ENCODE peak calls at places on chromosomes 16 and 17, in six cellular contexts. U is fibroblast of pulmonary artery, D is sciatic nerve, V is posterior vena cava, E is Ammon's horn, B is transverse colon. G is an unnamed sample.

GRCh38 chr16:89265647-89266046 is 48.1 kb downstream of the ZNF778 start:
- DNase-seq in U (no peak), D (peak), V (no peak), E (no peak), B (no peak), G (no peak)

GRCh38 chr16:61412562-61412961 is 623.7 kb downstream of the CDH8 start:
- DNase-seq in U (no peak), D (no peak), V (no peak), E (no peak), B (no peak), G (no peak)

GRCh38 chr16:73051216-73051615 is 3.3 kb upstream of the ZFHX3 start:
- DNase-seq in U (no peak), D (no peak), V (no peak), E (no peak), B (no peak), G (no peak)

GRCh38 chr17:57747221-57748017 is 2.3 kb upstream of the CCDC182 start:
- DNase-seq in U (peak), D (no peak), V (no peak), E (peak), B (peak), G (no peak)

GRCh38 chr17:39688475-39688835 is 598 bp upstream of the PGAP3 start:
- DNase-seq in U (no peak), D (no peak), V (no peak), E (no peak), B (no peak), G (no peak)

GRCh38 chr17:58189436-58190146 is 2.9 kb upstream of the EPX start:
- DNase-seq in U (peak), D (no peak), V (peak), E (peak), B (no peak), G (no peak)

GRCh38 chr17:19702231-19702641 is 14.1 kb downstream of the SLC47A2 start:
- DNase-seq in U (no peak), D (no peak), V (no peak), E (no peak), B (no peak), G (no peak)

GRCh38 chr16:10504404-10504885 is 76.0 kb downstream of the EMP2 start:
- DNase-seq in U (no peak), D (no peak), V (no peak), E (no peak), B (no peak), G (no peak)

GRCh38 chr16:47197536-47198179 is 53.9 kb upstream of the NETO2 start:
- DNase-seq in U (peak), D (no peak), V (no peak), E (no peak), B (no peak), G (no peak)

GRCh38 chr16:50994995-50995394 is 156.1 kb downstream of the SALL1 start:
- DNase-seq in U (no peak), D (no peak), V (no peak), E (no peak), B (no peak), G (no peak)

GRCh38 chr16:84177740-84178070 is 9.2 kb downstream of the TAF1C start:
- DNase-seq in U (peak), D (no peak), V (no peak), E (no peak), B (no peak), G (no peak)

GRCh38 chr17:65183736-65184135 is 46.6 kb downstream of the RGS9 start:
- DNase-seq in U (peak), D (no peak), V (no peak), E (no peak), B (no peak), G (no peak)

GRCh38 chr17:65243838-65244237 is 106.7 kb downstream of the RGS9 start:
- DNase-seq in U (peak), D (no peak), V (no peak), E (peak), B (no peak), G (no peak)

GRCh38 chr16:12646490-12647274 is 157.0 kb downstream of the CPPED1 start:
- DNase-seq in U (no peak), D (peak), V (no peak), E (peak), B (no peak), G (no peak)

GRCh38 chr16:47198180-47198575 is 54.4 kb upstream of the NETO2 start:
- DNase-seq in U (peak), D (no peak), V (no peak), E (no peak), B (no peak), G (no peak)

GRCh38 chr17:880074-880870 is 98.1 kb downstream of the MRM3 start:
- DNase-seq in U (peak), D (no peak), V (no peak), E (no peak), B (no peak), G (no peak)

GRCh38 chr17:80938556-80938955 is 53.1 kb upstream of the CHMP6 start:
- DNase-seq in U (no peak), D (peak), V (no peak), E (peak), B (no peak), G (no peak)

GRCh38 chr17:63405741-63406261 is 40.3 kb downstream of the CYB561 start:
- DNase-seq in U (peak), D (no peak), V (no peak), E (peak), B (no peak), G (no peak)

GRCh38 chr16:24054649-24055560 is 201.2 kb upstream of the CACNG3 start:
- DNase-seq in U (no peak), D (no peak), V (no peak), E (peak), B (no peak), G (no peak)

GRCh38 chr17:37292429-37293139 is 83.2 kb upstream of the C17orf78 start:
- DNase-seq in U (peak), D (no peak), V (no peak), E (no peak), B (no peak), G (no peak)

GRCh38 chr16:61014869-61015268 is 1021.4 kb downstream of the CDH8 start:
- DNase-seq in U (no peak), D (no peak), V (peak), E (no peak), B (no peak), G (no peak)

GRCh38 chr17:77212081-77212832 is 71.5 kb downstream of the SEC14L1 start:
- DNase-seq in U (no peak), D (peak), V (peak), E (peak), B (peak), G (no peak)

GRCh38 chr17:37294888-37295287 is 80.9 kb upstream of the C17orf78 start:
- DNase-seq in U (no peak), D (no peak), V (no peak), E (no peak), B (no peak), G (no peak)

GRCh38 chr17:43823350-43824084 is 9.4 kb downstream of the MPP3 start:
- DNase-seq in U (no peak), D (no peak), V (no peak), E (peak), B (peak), G (peak)

GRCh38 chr17:27559506-27559931 is 71.5 kb upstream of the LGALS9 start:
- DNase-seq in U (peak), D (peak), V (peak), E (no peak), B (no peak), G (no peak)

GRCh38 chr17:45043268-45043681 is 8.2 kb downstream of the DCAKD start:
- DNase-seq in U (no peak), D (no peak), V (no peak), E (peak), B (no peak), G (peak)

GRCh38 chr17:37485938-37486570 is 3.6 kb upstream of the DUSP14 start:
- DNase-seq in U (no peak), D (no peak), V (no peak), E (no peak), B (no peak), G (no peak)

GRCh38 chr17:18033442-18034099 is 5.4 kb downstream of the ATPAF2 start:
- DNase-seq in U (peak), D (no peak), V (peak), E (peak), B (peak), G (peak)

GRCh38 chr16:55622930-55623561 is 32.7 kb upstream of the SLC6A2 start:
- DNase-seq in U (no peak), D (no peak), V (no peak), E (no peak), B (no peak), G (peak)

GRCh38 chr17:1186214-1186820 is 6.5 kb upstream of the ABR start:
- DNase-seq in U (no peak), D (peak), V (no peak), E (no peak), B (no peak), G (no peak)

GRCh38 chr17:63497708-63498483 is 21.0 kb downstream of the ACE start:
- DNase-seq in U (no peak), D (no peak), V (no peak), E (no peak), B (no peak), G (no peak)

GRCh38 chr16:10959161-10959560 is 14.8 kb downstream of the CLEC16A start:
- DNase-seq in U (no peak), D (no peak), V (no peak), E (no peak), B (no peak), G (no peak)

GRCh38 chr17:45948881-45949624 is 50.0 kb upstream of the STH start:
- DNase-seq in U (peak), D (peak), V (peak), E (peak), B (peak), G (peak)

GRCh38 chr17:75516255-75516618 is at the start of gene TSEN54:
- DNase-seq in U (peak), D (peak), V (peak), E (peak), B (peak), G (peak)

G was measured in upper lobe of left lung.